ENCODE peak calls at places on chromosomes 1 and 21, in seven cellular contexts. G is HL-60, T is GM12891, N is sigmoid colon, O is breast epithelium, L is spleen, F is SK-N-SH. X is an unnamed sample.

GRCh38 chr1:176552217-176552974 is 89.4 kb downstream of the PAPPA2 start:
- DNase-seq in G (no peak), T (no peak), N (no peak), O (no peak), L (no peak), F (no peak), X (peak)

GRCh38 chr1:172241540-172241939 is 178.9 kb upstream of the C1orf105 start:
- DNase-seq in G (no peak), T (no peak), N (no peak), O (no peak), L (no peak), F (no peak), X (no peak)

GRCh38 chr1:89527750-89528381 is 3.2 kb downstream of the LRRC8B start:
- DNase-seq in G (no peak), T (no peak), N (no peak), O (no peak), L (no peak), F (no peak), X (no peak)

GRCh38 chr1:17215545-17215890 is 10.6 kb downstream of the PADI1 start:
- DNase-seq in G (no peak), T (no peak), N (no peak), O (no peak), L (no peak), F (no peak), X (no peak)

GRCh38 chr1:234724517-234725176 is 114.7 kb upstream of the IRF2BP2 start:
- DNase-seq in G (peak), T (no peak), N (peak), O (no peak), L (peak), F (peak), X (no peak)

GRCh38 chr1:54794401-54795099 is 6.6 kb downstream of the TTC22 start:
- DNase-seq in G (no peak), T (no peak), N (no peak), O (peak), L (peak), F (no peak), X (no peak)

GRCh38 chr1:3956527-3957170 is 56.6 kb upstream of the C1orf174 start:
- DNase-seq in G (no peak), T (no peak), N (no peak), O (no peak), L (no peak), F (no peak), X (no peak)

GRCh38 chr1:198763298-198763714 is 124.5 kb downstream of the PTPRC start:
- DNase-seq in G (no peak), T (no peak), N (no peak), O (no peak), L (no peak), F (no peak), X (no peak)

GRCh38 chr1:73778511-73778910 is 419.5 kb downstream of the LRRIQ3 start:
- DNase-seq in G (no peak), T (no peak), N (no peak), O (no peak), L (no peak), F (no peak), X (no peak)

GRCh38 chr1:69290266-69290665 is 277.5 kb upstream of the LRRC7 start:
- DNase-seq in G (no peak), T (no peak), N (no peak), O (no peak), L (no peak), F (no peak), X (no peak)

GRCh38 chr1:175443332-175443731 is 250.8 kb upstream of the KIAA0040 start:
- DNase-seq in G (no peak), T (no peak), N (no peak), O (no peak), L (no peak), F (no peak), X (no peak)

GRCh38 chr1:119448112-119448511 is 33.2 kb downstream of the HSD3B2 start:
- DNase-seq in G (no peak), T (no peak), N (no peak), O (no peak), L (no peak), F (no peak), X (peak)

GRCh38 chr1:30668026-30668425 is 55.4 kb downstream of the MATN1 start:
- DNase-seq in G (peak), T (no peak), N (no peak), O (no peak), L (peak), F (no peak), X (no peak)

GRCh38 chr1:153973071-153973470 is 4.4 kb downstream of the JTB start:
- DNase-seq in G (no peak), T (no peak), N (no peak), O (no peak), L (no peak), F (no peak), X (no peak)
- TF ChIP-seq POLR2AphosphoS5 in G (no peak), T (no peak), N (no peak), O (no peak), L (no peak), F (no peak), X (no peak)

DNA sequence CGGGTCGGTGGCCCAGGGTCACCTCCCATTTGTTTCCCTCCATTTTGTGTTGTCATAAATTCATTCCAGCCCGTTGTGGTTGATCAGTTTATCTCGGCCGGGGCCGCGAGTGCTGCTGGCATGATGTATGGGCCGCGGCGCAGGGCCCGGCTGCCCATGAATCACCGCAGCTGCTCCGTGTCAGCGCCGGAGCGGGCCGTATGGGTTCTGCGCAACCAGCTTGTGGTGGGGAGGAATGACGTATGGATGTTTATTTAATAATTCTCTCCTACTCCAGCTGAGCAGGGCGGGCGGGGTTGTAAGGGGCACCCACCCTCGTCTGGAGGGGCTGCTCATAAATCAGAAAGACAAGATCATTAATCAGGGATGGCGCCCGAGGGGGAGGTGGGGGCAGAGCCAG is 28.0 kb downstream of the TMEM53 start:
- DNase-seq in G (no peak), T (no peak), N (peak), O (no peak), L (no peak), F (no peak), X (no peak)
- TF ChIP-seq POLR2AphosphoS5 in G (no peak), T (no peak), N (peak), O (no peak), L (no peak), F (no peak), X (no peak)

GRCh38 chr1:178684111-178684510 is 40.9 kb upstream of the RALGPS2 start:
- DNase-seq in G (no peak), T (no peak), N (no peak), O (no peak), L (no peak), F (no peak), X (no peak)
- TF ChIP-seq POLR2AphosphoS5 in G (no peak), T (no peak), N (no peak), O (no peak), L (no peak), F (no peak), X (no peak)

GRCh38 chr1:113217447-113218208 is 144.6 kb downstream of the LRIG2 start:
- DNase-seq in G (no peak), T (no peak), N (no peak), O (no peak), L (no peak), F (peak), X (no peak)
- TF ChIP-seq POLR2AphosphoS5 in G (no peak), T (no peak), N (no peak), O (no peak), L (no peak), F (no peak), X (no peak)

GRCh38 chr1:9826616-9827015 is 2.9 kb upstream of the CLSTN1 start:
- DNase-seq in G (no peak), T (no peak), N (peak), O (no peak), L (peak), F (no peak), X (no peak)

GRCh38 chr1:9824702-9825089 is 931 bp upstream of the CLSTN1 start:
- DNase-seq in G (no peak), T (no peak), N (no peak), O (no peak), L (no peak), F (no peak), X (no peak)

GRCh38 chr1:9826087-9826486 is 2.3 kb upstream of the CLSTN1 start:
- DNase-seq in G (no peak), T (no peak), N (no peak), O (no peak), L (no peak), F (no peak), X (no peak)

GRCh38 chr1:9823943-9824701 is at the start of gene CLSTN1:
- DNase-seq in G (peak), T (peak), N (peak), O (peak), L (peak), F (peak), X (peak)

DNA sequence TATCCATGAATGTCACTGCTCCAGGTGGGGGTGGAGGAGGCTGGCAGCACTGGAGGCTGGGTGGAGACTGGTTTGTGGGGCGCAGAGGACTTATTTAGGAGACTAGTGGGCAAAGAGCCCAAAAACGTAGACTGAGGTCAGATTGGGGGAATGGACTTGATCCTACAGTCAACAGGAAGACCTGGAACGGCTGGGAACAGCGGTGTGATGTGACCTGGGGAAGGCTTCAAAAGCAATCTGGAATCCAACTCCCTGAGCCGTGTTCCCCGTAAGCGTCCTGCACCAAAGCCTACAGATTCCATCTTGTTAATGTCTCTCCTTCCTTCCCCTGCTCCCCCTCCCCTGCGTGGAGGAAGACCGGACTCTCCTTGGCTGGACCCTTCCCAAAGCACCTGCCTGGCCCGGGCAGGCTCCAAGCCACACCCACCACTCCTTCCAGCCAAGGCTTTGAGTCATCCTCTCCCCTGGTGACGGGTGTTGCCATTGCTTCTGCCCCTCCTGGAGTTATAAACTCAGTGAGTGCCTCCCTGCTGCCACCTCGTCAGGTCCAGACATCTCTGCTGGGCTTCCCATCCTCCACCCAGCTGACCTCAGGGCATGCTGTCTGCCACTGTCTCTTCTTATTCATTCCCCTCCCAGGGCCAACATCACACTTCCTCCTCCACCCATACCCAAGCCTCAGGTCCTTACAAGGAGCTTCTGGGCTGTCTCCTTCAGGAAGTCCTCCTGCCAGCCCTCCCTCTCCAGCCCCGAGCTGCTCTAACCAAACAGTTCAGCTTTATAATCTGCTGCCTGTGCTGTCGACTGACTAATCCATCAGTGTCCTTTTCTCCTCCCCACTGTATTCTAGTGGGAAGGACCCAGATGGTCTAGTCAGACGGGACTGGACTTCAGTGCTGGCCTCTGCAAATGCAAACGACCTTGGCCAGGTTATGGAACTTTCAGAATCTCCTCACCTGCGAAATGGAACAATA is 1.6 kb upstream of the CLSTN1 start:
- DNase-seq in G (peak), T (no peak), N (peak), O (peak), L (peak), F (no peak), X (peak)
- TF ChIP-seq POLR2AphosphoS5 in G (peak), T (no peak), N (no peak), O (peak), L (peak), F (no peak), X (no peak)

DNA sequence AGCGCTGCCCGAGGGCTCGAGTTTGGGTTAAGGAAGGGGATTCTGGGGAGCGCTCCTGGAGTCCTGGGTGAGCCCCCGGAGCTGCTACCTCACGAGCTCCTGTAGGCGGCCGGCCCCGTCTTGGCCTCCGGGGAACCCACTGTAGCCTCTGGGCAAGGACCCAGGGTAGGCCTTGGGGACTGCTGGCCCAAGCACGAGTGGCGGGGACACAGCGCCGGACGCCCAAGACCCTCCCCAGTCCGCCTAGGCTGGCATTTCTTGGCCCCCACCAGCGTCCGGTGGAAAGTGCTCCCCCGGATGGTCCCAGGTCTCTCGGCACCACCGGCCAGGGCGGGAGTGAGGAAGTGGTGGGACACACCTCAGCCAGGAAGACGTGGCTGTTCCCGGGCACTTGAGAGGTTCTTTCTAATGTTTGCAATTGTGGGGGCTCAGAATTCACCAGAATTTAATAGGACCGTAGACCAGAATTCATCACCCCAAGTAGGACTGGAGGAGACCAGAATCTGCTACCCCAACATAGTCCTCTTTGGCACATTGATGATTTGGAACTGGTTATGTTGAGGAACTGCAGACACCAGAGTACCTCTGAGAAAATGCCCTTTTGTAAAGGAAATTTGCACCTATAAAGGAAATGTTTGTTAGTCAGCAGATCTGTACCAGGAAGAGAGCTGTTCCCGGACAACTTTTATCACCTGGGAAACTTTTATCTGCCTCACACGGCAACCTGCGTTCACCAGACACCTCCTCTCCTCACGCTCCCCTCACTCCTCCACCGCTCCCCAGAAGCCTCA is 652 bp upstream of the TMPRSS2 start:
- DNase-seq in G (no peak), T (no peak), N (no peak), O (no peak), L (no peak), F (no peak), X (peak)
- TF ChIP-seq POLR2AphosphoS5 in G (no peak), T (no peak), N (no peak), O (no peak), L (no peak), F (no peak), X (no peak)

GRCh38 chr1:101732221-101732620 is 264.5 kb downstream of the OLFM3 start:
- DNase-seq in G (no peak), T (no peak), N (no peak), O (no peak), L (no peak), F (no peak), X (no peak)
- TF ChIP-seq POLR2AphosphoS5 in G (no peak), T (no peak), N (no peak), O (no peak), L (no peak), F (no peak), X (no peak)

GRCh38 chr1:230104395-230105244 is 37.6 kb downstream of the GALNT2 start:
- DNase-seq in G (peak), T (peak), N (peak), O (peak), L (peak), F (no peak), X (peak)
- TF ChIP-seq POLR2AphosphoS5 in G (peak), T (no peak), N (peak), O (peak), L (peak), F (peak), X (no peak)

GRCh38 chr21:38807987-38808386 is 2.3 kb downstream of the ETS2 start:
- DNase-seq in G (no peak), T (no peak), N (no peak), O (no peak), L (no peak), F (no peak), X (no peak)
- TF ChIP-seq POLR2AphosphoS5 in G (no peak), T (no peak), N (no peak), O (no peak), L (peak), F (no peak), X (no peak)

DNA sequence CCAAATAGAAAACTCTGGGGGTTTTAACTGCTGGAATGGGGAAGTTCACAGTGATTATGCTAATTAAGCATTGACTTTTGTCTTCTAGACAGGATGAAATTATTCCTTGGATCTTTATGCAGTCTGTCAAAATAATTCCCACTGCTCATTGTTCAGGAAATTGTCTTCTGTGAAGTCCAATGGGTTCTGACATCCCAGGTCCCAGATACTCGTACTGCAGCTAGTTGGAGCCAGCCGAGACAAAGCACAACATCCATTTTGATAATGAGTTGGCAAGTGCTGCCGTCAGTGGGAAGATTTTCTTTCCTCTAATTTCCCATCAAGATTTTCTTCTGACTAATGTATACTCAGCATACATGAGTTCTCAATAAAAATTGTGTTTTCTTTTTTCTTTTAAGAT is 17.3 kb upstream of the B3GALT5 start:
- DNase-seq in G (no peak), T (no peak), N (no peak), O (no peak), L (no peak), F (no peak), X (no peak)
- TF ChIP-seq POLR2AphosphoS5 in G (no peak), T (no peak), N (no peak), O (no peak), L (no peak), F (no peak), X (no peak)